ENCODE peak calls at places on chromosomes 12 and 14, in six cellular contexts. N, G, K, C, E and W are unnamed samples.

GRCh38 chr12:111444314-111444705 is 38.6 kb downstream of the SH2B3 start:
- DNase-seq in N (no peak), G (no peak), K (no peak), C (no peak), E (no peak), W (no peak)

GRCh38 chr12:30515351-30515750 is 180.3 kb downstream of the IPO8 start:
- DNase-seq in N (no peak), G (no peak), K (peak; percentile 26), C (no peak), E (no peak), W (no peak)

GRCh38 chr14:63342381-63342780 is 23.6 kb upstream of the GPHB5 start:
- DNase-seq in N (no peak), G (no peak), K (no peak), C (no peak), E (no peak), W (no peak)

GRCh38 chr14:98138666-98139065 is 1133.3 kb downstream of the BCL11B start:
- DNase-seq in N (peak; percentile 73), G (peak; percentile 13), K (no peak), C (no peak), E (no peak), W (no peak)

GRCh38 chr14:35532783-35533356 is 1.1 kb upstream of the INSM2 start:
- DNase-seq in N (no peak), G (no peak), K (peak; percentile 32), C (no peak), E (no peak), W (no peak)

GRCh38 chr12:26686438-26686837 is 146.6 kb downstream of the ITPR2 start:
- DNase-seq in N (no peak), G (no peak), K (no peak), C (no peak), E (no peak), W (no peak)

GRCh38 chr14:23056956-23057756 is at the start of gene CDH24:
- DNase-seq in N (peak; percentile 57), G (peak; percentile 91), K (peak; percentile 62), C (peak; percentile 75), E (peak; percentile 51), W (no peak)

GRCh38 chr12:62646566-62646965 is 179.9 kb downstream of the MON2 start:
- DNase-seq in N (no peak), G (no peak), K (no peak), C (no peak), E (no peak), W (no peak)

GRCh38 chr12:131174901-131175300 is 221.2 kb downstream of the ADGRD1 start:
- DNase-seq in N (no peak), G (no peak), K (no peak), C (no peak), E (no peak), W (no peak)

GRCh38 chr12:66329941-66330340 is 27.6 kb downstream of the HELB start:
- DNase-seq in N (no peak), G (no peak), K (no peak), C (no peak), E (no peak), W (no peak)

GRCh38 chr12:75819512-75819911 is 212.1 kb downstream of the PHLDA1 start:
- DNase-seq in N (no peak), G (no peak), K (no peak), C (no peak), E (no peak), W (no peak)

GRCh38 chr12:84497819-84498218 is 414.8 kb downstream of the SLC6A15 start:
- DNase-seq in N (no peak), G (no peak), K (peak; percentile 7), C (no peak), E (no peak), W (no peak)

GRCh38 chr12:125140239-125140917 is 75.1 kb downstream of the AACS start:
- DNase-seq in N (no peak), G (no peak), K (no peak), C (no peak), E (no peak), W (no peak)

GRCh38 chr12:79643821-79644220 is 46.9 kb downstream of the PAWR start:
- DNase-seq in N (no peak), G (no peak), K (no peak), C (no peak), E (no peak), W (no peak)

GRCh38 chr12:53326460-53327185 is 5.2 kb upstream of the AAAS start:
- DNase-seq in N (no peak), G (no peak), K (no peak), C (no peak), E (no peak), W (no peak)

GRCh38 chr14:74616507-74616906 is 4.5 kb upstream of the LTBP2 start:
- DNase-seq in N (no peak), G (no peak), K (peak; percentile 91), C (no peak), E (no peak), W (no peak)

GRCh38 chr12:102444707-102445106 is 35.7 kb downstream of the IGF1 start:
- DNase-seq in N (no peak), G (no peak), K (no peak), C (no peak), E (no peak), W (no peak)

GRCh38 chr12:92396647-92397258 is 251.1 kb upstream of the BTG1 start:
- DNase-seq in N (no peak), G (no peak), K (no peak), C (no peak), E (no peak), W (no peak)

GRCh38 chr14:95291859-95292542 is 27.7 kb downstream of the CLMN start:
- DNase-seq in N (no peak), G (no peak), K (peak; percentile 62), C (peak; percentile 82), E (peak; percentile 66), W (no peak)

GRCh38 chr12:13941258-13942249 is 39.8 kb downstream of the GRIN2B start:
- DNase-seq in N (no peak), G (peak; percentile 10), K (peak; percentile 1), C (no peak), E (no peak), W (peak; percentile 0)

GRCh38 chr14:54622189-54622958 is 55.4 kb downstream of the SAMD4A start:
- DNase-seq in N (no peak), G (no peak), K (peak; percentile 56), C (no peak), E (no peak), W (no peak)

GRCh38 chr12:124768462-124769165 is 95.0 kb downstream of the SCARB1 start:
- DNase-seq in N (no peak), G (no peak), K (no peak), C (no peak), E (no peak), W (no peak)

GRCh38 chr14:96631621-96632362 is 129.6 kb downstream of the PAPOLA start:
- DNase-seq in N (no peak), G (no peak), K (no peak), C (no peak), E (no peak), W (no peak)

GRCh38 chr12:76240281-76240680 is 107.9 kb downstream of the BBS10 start:
- DNase-seq in N (no peak), G (no peak), K (no peak), C (no peak), E (no peak), W (no peak)

GRCh38 chr12:6318440-6318879 is 8.0 kb downstream of the PLEKHG6 start:
- DNase-seq in N (no peak), G (no peak), K (no peak), C (no peak), E (no peak), W (no peak)

GRCh38 chr12:113162102-113163029 is 12.8 kb downstream of the CFAP73 start:
- DNase-seq in N (no peak), G (no peak), K (peak; percentile 15), C (peak; percentile 39), E (no peak), W (no peak)

GRCh38 chr12:13008741-13009380 is 8.8 kb upstream of the HEBP1 start:
- DNase-seq in N (no peak), G (no peak), K (no peak), C (no peak), E (no peak), W (no peak)

GRCh38 chr14:100988011-100988410 is 84.5 kb upstream of the RTL1 start:
- DNase-seq in N (no peak), G (no peak), K (peak; percentile 34), C (no peak), E (no peak), W (no peak)

GRCh38 chr12:25054076-25054782 is 105.3 kb upstream of the BCAT1 start:
- DNase-seq in N (no peak), G (no peak), K (no peak), C (no peak), E (no peak), W (no peak)

GRCh38 chr12:131124487-131125280 is 171.0 kb downstream of the ADGRD1 start:
- DNase-seq in N (no peak), G (no peak), K (no peak), C (no peak), E (no peak), W (no peak)

GRCh38 chr14:100025111-100025510 is 40.1 kb upstream of the EVL start:
- DNase-seq in N (no peak), G (peak; percentile 25), K (peak; percentile 35), C (no peak), E (no peak), W (no peak)

GRCh38 chr14:106652494-106652893 is 1126.1 kb downstream of the TMEM121 start:
- DNase-seq in N (no peak), G (no peak), K (no peak), C (no peak), E (no peak), W (no peak)

GRCh38 chr14:55604900-55605418 is 25.0 kb downstream of the KTN1 start:
- DNase-seq in N (no peak), G (no peak), K (no peak), C (no peak), E (no peak), W (no peak)

GRCh38 chr12:117342247-117342646 is 19.2 kb downstream of the NOS1 start:
- DNase-seq in N (no peak), G (no peak), K (no peak), C (no peak), E (no peak), W (no peak)